ENCODE peak calls at places on chromosomes 1 and 21, in five cellular contexts. R is activated CD4-positive, alpha-beta T cell treated with anti-CD3 and anti-CD28 coated beads for 24 hours; I is hepatic stellate cell; Y is stimulated activated CD8-positive, alpha-beta memory T cell treated with anti-CD3 and anti-CD28 coated beads, Interleukin-4, amount 100 ng/mL, for 1 hour; S is NCI-H1105. L is an unnamed sample.

GRCh38 chr1:16984717-16985116 is 4.3 kb upstream of the MFAP2 start:
- DNase-seq in R (no peak), I (peak), S (no peak), Y (no peak), L (no peak)

GRCh38 chr1:54928327-54928726 is 41.3 kb upstream of the DHCR24 start:
- DNase-seq in I (no peak), Y (no peak), S (no peak), R (no peak), L (no peak)

GRCh38 chr1:226820935-226821718 is 49.3 kb upstream of the PSEN2 start:
- DNase-seq in Y (no peak), S (no peak), R (no peak), I (peak), L (no peak)

GRCh38 chr1:28815533-28815932 is 3.6 kb downstream of the OPRD1 start:
- DNase-seq in S (no peak), I (no peak), Y (no peak), R (no peak), L (no peak)

GRCh38 chr1:76680676-76681075 is 186.6 kb upstream of the ST6GALNAC5 start:
- DNase-seq in Y (no peak), I (no peak), R (no peak), S (no peak), L (no peak)

GRCh38 chr1:81192647-81193642 is 607.8 kb upstream of the ADGRL2 start:
- DNase-seq in R (no peak), I (no peak), Y (no peak), S (no peak), L (no peak)

GRCh38 chr1:32012709-32013385 is 821 bp upstream of the KHDRBS1 start:
- DNase-seq in I (no peak), S (no peak), R (no peak), Y (no peak), L (no peak)

GRCh38 chr1:63487336-63488065 is 35.5 kb downstream of the ITGB3BP start:
- DNase-seq in Y (no peak), R (no peak), S (no peak), I (peak), L (no peak)

GRCh38 chr1:46804027-46804889 is 5.4 kb downstream of the CYP4B1 start:
- DNase-seq in Y (no peak), R (no peak), I (no peak), S (no peak), L (no peak)

GRCh38 chr1:162663589-162664030 is 31.3 kb downstream of the DDR2 start:
- DNase-seq in R (no peak), S (no peak), Y (no peak), I (peak), L (no peak)

GRCh38 chr1:69932760-69933159 is 272.6 kb downstream of the LRRC40 start:
- DNase-seq in R (no peak), I (no peak), S (no peak), Y (no peak), L (no peak)

GRCh38 chr1:53576381-53576801 is 117.2 kb downstream of the DMRTB1 start:
- DNase-seq in I (no peak), R (no peak), Y (no peak), S (no peak), L (no peak)

GRCh38 chr21:42308914-42309752 is 6.1 kb downstream of the TFF3 start:
- DNase-seq in I (no peak), R (no peak), Y (no peak), S (no peak), L (no peak)

GRCh38 chr1:9861371-9861770 is 37.6 kb upstream of the CLSTN1 start:
- DNase-seq in S (no peak), R (no peak), Y (no peak), I (no peak), L (no peak)

GRCh38 chr1:104795931-104796330 is 1046.2 kb downstream of the AMY1C start:
- DNase-seq in S (no peak), I (no peak), Y (no peak), R (no peak), L (no peak)

GRCh38 chr1:75092141-75092540 is 42.0 kb upstream of the LHX8 start:
- DNase-seq in S (no peak), I (no peak), Y (no peak), R (no peak), L (no peak)

GRCh38 chr1:153728305-153729066 is 636 bp downstream of the INTS3 start:
- DNase-seq in Y (peak), I (peak), S (no peak), R (peak), L (peak)

GRCh38 chr1:203645996-203646395 is 19.4 kb downstream of the ATP2B4 start:
- DNase-seq in I (no peak), S (no peak), Y (no peak), R (no peak), L (no peak)